ENCODE peak calls at places on chromosomes 7 and 10, in nine cellular contexts. K is fibroblast of gingiva; A is colonic mucosa; P is stimulated activated CD8-positive, alpha-beta memory T cell treated with anti-CD3 and anti-CD28 coated beads, Interleukin-15, amount 100 ng/mL, for 4 hours; M is activated CD8-positive, alpha-beta T cell treated with anti-CD3 and anti-CD28 coated beads, Interleukin-2, amount 10 ng/mL, durations not matched to agents 7 days and 5 days; G is BJ; N is stimulated activated CD4-positive, alpha-beta T cell treated with anti-CD3 and anti-CD28 coated beads, Interleukin-12 subunit alpha, Interleukin-12 subunit beta, amount 100 ng/mL, for 48 hours; L is HT1080; O is NCI-H1436. E is an unnamed sample.

GRCh38 chr7:7816084-7816483 is 97.7 kb upstream of the RPA3 start:
- DNase-seq in L (no peak), N (no peak), O (no peak), M (peak), G (no peak), P (no peak), A (no peak), K (no peak), E (no peak)

GRCh38 chr7:140722254-140722653 is 25.7 kb downstream of the NDUFB2 start:
- DNase-seq in A (no peak), G (no peak), M (no peak), O (no peak), P (no peak), K (no peak), L (no peak), N (no peak), E (no peak)

GRCh38 chr7:44264221-44264956 is 61.0 kb downstream of the CAMK2B start:
- DNase-seq in A (no peak), G (no peak), K (no peak), L (peak), O (peak), P (no peak), M (no peak), N (no peak), E (no peak)

GRCh38 chr10:11286261-11286989 is 268.8 kb downstream of the CELF2 start:
- DNase-seq in A (no peak), O (no peak), N (no peak), L (no peak), M (no peak), K (no peak), G (no peak), P (no peak), E (no peak)

GRCh38 chr10:71255817-71256660 is 43.7 kb downstream of the UNC5B start:
- DNase-seq in O (peak), G (peak), P (no peak), M (no peak), A (peak), N (no peak), L (peak), K (peak), E (no peak)

GRCh38 chr10:101535949-101536348 is 52.1 kb downstream of the POLL start:
- DNase-seq in G (no peak), P (no peak), K (no peak), O (no peak), A (no peak), N (no peak), L (no peak), M (no peak), E (no peak)

GRCh38 chr10:110007171-110007700 is 548 bp upstream of the ADD3 start:
- DNase-seq in L (peak), P (peak), A (peak), M (no peak), O (no peak), G (no peak), K (no peak), N (peak), E (no peak)

GRCh38 chr10:44398271-44398670 is 13.4 kb upstream of the CXCL12 start:
- DNase-seq in M (no peak), N (no peak), P (no peak), O (no peak), L (no peak), G (no peak), K (no peak), A (no peak), E (peak)

GRCh38 chr10:129104266-129105045 is 362.6 kb upstream of the MGMT start:
- DNase-seq in P (no peak), M (peak), L (no peak), K (peak), O (no peak), N (no peak), A (no peak), G (no peak), E (no peak)

GRCh38 chr7:71618281-71618680 is 486.3 kb downstream of the GALNT17 start:
- DNase-seq in M (no peak), G (no peak), A (no peak), O (no peak), L (no peak), N (no peak), K (peak), P (no peak), E (no peak)

GRCh38 chr10:125157473-125157865 is 2.9 kb downstream of the CTBP2 start:
- DNase-seq in P (no peak), M (no peak), N (no peak), O (no peak), A (no peak), L (no peak), K (no peak), G (no peak), E (peak)

GRCh38 chr10:30027057-30028005 is 32.1 kb downstream of the JCAD start:
- DNase-seq in M (peak), N (peak), K (no peak), G (no peak), P (peak), A (peak), O (peak), L (no peak), E (no peak)